ENCODE peak calls at places on chromosomes 13 and 19, in four cellular contexts. N is NCI-H69; M is Peyer's patch; V is stimulated activated CD8-positive, alpha-beta memory T cell treated with anti-CD3 and anti-CD28 coated beads, Interleukin-15, amount 100 ng/mL, for 4 hours. F is an unnamed sample.

GRCh38 chr19:11781295-11782057 is 14.7 kb downstream of the ZNF441 start:
- DNase-seq in M (no peak), N (no peak), V (no peak), F (no peak)

GRCh38 chr19:8126511-8126910 is 22.9 kb downstream of the FBN3 start:
- DNase-seq in M (no peak), N (no peak), V (no peak), F (no peak)

GRCh38 chr13:73220966-73221720 is 162.3 kb downstream of the KLF5 start:
- DNase-seq in M (peak), N (no peak), V (no peak), F (no peak)

GRCh38 chr19:11763117-11763516 is 3.7 kb upstream of the ZNF441 start:
- DNase-seq in N (no peak), V (no peak), M (no peak), F (no peak)

GRCh38 chr13:109748677-109749076 is 37.7 kb downstream of the IRS2 start:
- DNase-seq in M (no peak), N (no peak), V (no peak), F (no peak)

GRCh38 chr19:45591004-45591637 is 6.5 kb upstream of the OPA3 start:
- DNase-seq in V (no peak), N (peak), M (peak), F (no peak)

GRCh38 chr19:13052447-13053232 is 50.0 kb downstream of the LYL1 start:
- DNase-seq in V (no peak), N (no peak), M (no peak), F (no peak)

GRCh38 chr19:3496392-3497273 is 3.8 kb downstream of the DOHH start:
- DNase-seq in N (no peak), M (no peak), V (no peak), F (no peak)

GRCh38 chr13:97491452-97491851 is 57.5 kb downstream of the RAP2A start:
- DNase-seq in V (no peak), M (no peak), N (peak), F (no peak)

GRCh38 chr13:94558721-94559120 is 37.2 kb downstream of the TGDS start:
- DNase-seq in V (no peak), M (no peak), N (no peak), F (no peak)

GRCh38 chr13:23674795-23675640 is 104.8 kb downstream of the TNFRSF19 start:
- DNase-seq in N (no peak), V (no peak), M (no peak), F (peak)

GRCh38 chr13:101399365-101399764 is 16.9 kb downstream of the NALCN start:
- DNase-seq in V (no peak), N (no peak), M (no peak), F (no peak)

GRCh38 chr19:13817615-13818371 is 22.6 kb downstream of the ZSWIM4 start:
- DNase-seq in M (peak), N (peak), V (no peak), F (no peak)

GRCh38 chr19:45156231-45156630 is 4.6 kb downstream of the NKPD1 start:
- DNase-seq in V (no peak), M (no peak), N (no peak), F (no peak)

GRCh38 chr13:46045424-46045823 is 7.1 kb downstream of the ZC3H13 start:
- DNase-seq in V (no peak), M (no peak), N (no peak), F (no peak)

GRCh38 chr19:31548941-31549340 is 199.7 kb upstream of the TSHZ3 start:
- DNase-seq in M (no peak), V (no peak), N (no peak), F (peak)

GRCh38 chr19:16608290-16608704 is 19.7 kb downstream of the MED26 start:
- DNase-seq in M (peak), N (no peak), V (no peak), F (peak)

GRCh38 chr13:98300956-98301641 is 124.0 kb upstream of the RNF113B start:
- DNase-seq in V (no peak), M (no peak), N (peak), F (no peak)

GRCh38 chr13:48600374-48601364 is 53.1 kb upstream of the CYSLTR2 start:
- DNase-seq in V (no peak), M (no peak), N (peak), F (no peak)

GRCh38 chr19:29526730-29527499 is 1.1 kb downstream of the VSTM2B start:
- DNase-seq in N (no peak), M (no peak), V (no peak), F (no peak)

GRCh38 chr13:24119593-24120508 is 40.7 kb upstream of the SPATA13 start:
- DNase-seq in M (no peak), V (no peak), N (no peak), F (no peak)

GRCh38 chr13:67147257-67148218 is 82.6 kb downstream of the PCDH9 start:
- DNase-seq in M (no peak), N (peak), V (no peak), F (peak)

GRCh38 chr13:50787316-50788195 is 55.9 kb downstream of the DLEU7 start:
- DNase-seq in V (no peak), M (no peak), N (peak), F (no peak)

GRCh38 chr19:47663435-47663910 is 49.7 kb upstream of the EHD2 start:
- DNase-seq in V (no peak), N (no peak), M (no peak), F (peak)

F was measured in GM04504.